ENCODE peak calls at places on chromosomes 13 and 19, in six cellular contexts. One of them, this sample, is unnamed.

GRCh38 chr13:102117175-102117830 is 284.5 kb downstream of the FGF14 start:
- DNase-seq in heart left ventricle: no peak
- DNase-seq in HEK293T: no peak
- DNase-seq in T follicular helper cell: no peak
- DNase-seq in astrocyte of the spinal cord: no peak
- DNase-seq in astrocyte of the cerebellum: no peak
- DNase-seq in this sample: no peak

GRCh38 chr19:5251096-5252065 is 89.2 kb downstream of the PTPRS start:
- DNase-seq in heart left ventricle: no peak
- DNase-seq in HEK293T: no peak
- DNase-seq in T follicular helper cell: no peak
- DNase-seq in astrocyte of the spinal cord: no peak
- DNase-seq in astrocyte of the cerebellum: no peak
- DNase-seq in this sample: no peak

GRCh38 chr19:31427857-31428256 is 78.6 kb upstream of the TSHZ3 start:
- DNase-seq in heart left ventricle: no peak
- DNase-seq in HEK293T: no peak
- DNase-seq in T follicular helper cell: no peak
- DNase-seq in astrocyte of the spinal cord: no peak
- DNase-seq in astrocyte of the cerebellum: no peak
- DNase-seq in this sample: no peak

GRCh38 chr19:43784251-43784980 is 3.6 kb upstream of the KCNN4 start:
- DNase-seq in heart left ventricle: peak
- DNase-seq in HEK293T: no peak
- DNase-seq in T follicular helper cell: peak
- DNase-seq in astrocyte of the spinal cord: peak
- DNase-seq in astrocyte of the cerebellum: peak
- DNase-seq in this sample: peak

GRCh38 chr13:95341441-95341840 is 40.2 kb upstream of the ABCC4 start:
- DNase-seq in heart left ventricle: no peak
- DNase-seq in HEK293T: no peak
- DNase-seq in T follicular helper cell: no peak
- DNase-seq in astrocyte of the spinal cord: no peak
- DNase-seq in astrocyte of the cerebellum: peak
- DNase-seq in this sample: no peak

GRCh38 chr13:28584873-28585317 is 74.0 kb upstream of the POMP start:
- DNase-seq in heart left ventricle: no peak
- DNase-seq in HEK293T: no peak
- DNase-seq in T follicular helper cell: no peak
- DNase-seq in astrocyte of the spinal cord: peak
- DNase-seq in astrocyte of the cerebellum: peak
- DNase-seq in this sample: no peak

GRCh38 chr13:88651531-88651930 is 980.4 kb downstream of the SLITRK5 start:
- DNase-seq in heart left ventricle: no peak
- DNase-seq in HEK293T: no peak
- DNase-seq in T follicular helper cell: no peak
- DNase-seq in astrocyte of the spinal cord: no peak
- DNase-seq in astrocyte of the cerebellum: no peak
- DNase-seq in this sample: no peak

GRCh38 chr13:94232956-94233355 is 246.5 kb downstream of the DCT start:
- DNase-seq in heart left ventricle: no peak
- DNase-seq in HEK293T: no peak
- DNase-seq in T follicular helper cell: no peak
- DNase-seq in astrocyte of the spinal cord: no peak
- DNase-seq in astrocyte of the cerebellum: no peak
- DNase-seq in this sample: no peak

GRCh38 chr19:55276720-55277430 is 3.0 kb downstream of the HSPBP1 start:
- DNase-seq in heart left ventricle: no peak
- DNase-seq in HEK293T: no peak
- DNase-seq in T follicular helper cell: no peak
- DNase-seq in astrocyte of the spinal cord: no peak
- DNase-seq in astrocyte of the cerebellum: no peak
- DNase-seq in this sample: no peak

GRCh38 chr13:71634605-71635443 is 232.2 kb downstream of the DACH1 start:
- DNase-seq in heart left ventricle: no peak
- DNase-seq in HEK293T: no peak
- DNase-seq in T follicular helper cell: no peak
- DNase-seq in astrocyte of the spinal cord: no peak
- DNase-seq in astrocyte of the cerebellum: no peak
- DNase-seq in this sample: no peak

GRCh38 chr19:37770985-37771384 is 8.4 kb downstream of the ZNF573 start:
- DNase-seq in heart left ventricle: no peak
- DNase-seq in HEK293T: no peak
- DNase-seq in T follicular helper cell: no peak
- DNase-seq in astrocyte of the spinal cord: no peak
- DNase-seq in astrocyte of the cerebellum: no peak
- DNase-seq in this sample: no peak

GRCh38 chr19:1425102-1425842 is 12.9 kb upstream of the RPS15 start:
- DNase-seq in heart left ventricle: no peak
- DNase-seq in HEK293T: no peak
- DNase-seq in T follicular helper cell: no peak
- DNase-seq in astrocyte of the spinal cord: peak
- DNase-seq in astrocyte of the cerebellum: no peak
- DNase-seq in this sample: no peak

GRCh38 chr13:109605846-109606245 is 180.5 kb downstream of the IRS2 start:
- DNase-seq in heart left ventricle: no peak
- DNase-seq in HEK293T: no peak
- DNase-seq in T follicular helper cell: no peak
- DNase-seq in astrocyte of the spinal cord: no peak
- DNase-seq in astrocyte of the cerebellum: no peak
- DNase-seq in this sample: no peak

GRCh38 chr13:28754698-28755545 is 36.2 kb upstream of the SLC46A3 start:
- DNase-seq in heart left ventricle: peak
- DNase-seq in HEK293T: no peak
- DNase-seq in T follicular helper cell: no peak
- DNase-seq in astrocyte of the spinal cord: peak
- DNase-seq in astrocyte of the cerebellum: no peak
- DNase-seq in this sample: no peak

GRCh38 chr19:36460046-36460445 is 29.3 kb downstream of the ZNF566 start:
- DNase-seq in heart left ventricle: no peak
- DNase-seq in HEK293T: no peak
- DNase-seq in T follicular helper cell: no peak
- DNase-seq in astrocyte of the spinal cord: peak
- DNase-seq in astrocyte of the cerebellum: no peak
- DNase-seq in this sample: no peak

GRCh38 chr19:41718761-41719160 is 10.3 kb downstream of the CEACAM5 start:
- DNase-seq in heart left ventricle: no peak
- DNase-seq in HEK293T: no peak
- DNase-seq in T follicular helper cell: no peak
- DNase-seq in astrocyte of the spinal cord: no peak
- DNase-seq in astrocyte of the cerebellum: no peak
- DNase-seq in this sample: no peak

GRCh38 chr19:45496349-45496953 is 396 bp downstream of the RTN2 start:
- DNase-seq in heart left ventricle: peak
- DNase-seq in HEK293T: peak
- DNase-seq in T follicular helper cell: no peak
- DNase-seq in astrocyte of the spinal cord: no peak
- DNase-seq in astrocyte of the cerebellum: no peak
- DNase-seq in this sample: no peak

GRCh38 chr19:13441810-13442512 is 64.3 kb downstream of the CACNA1A start:
- DNase-seq in heart left ventricle: no peak
- DNase-seq in HEK293T: peak
- DNase-seq in T follicular helper cell: peak
- DNase-seq in astrocyte of the spinal cord: peak
- DNase-seq in astrocyte of the cerebellum: peak
- DNase-seq in this sample: no peak

GRCh38 chr13:97107815-97108534 is 113.7 kb upstream of the OXGR1 start:
- DNase-seq in heart left ventricle: no peak
- DNase-seq in HEK293T: no peak
- DNase-seq in T follicular helper cell: no peak
- DNase-seq in astrocyte of the spinal cord: no peak
- DNase-seq in astrocyte of the cerebellum: no peak
- DNase-seq in this sample: no peak

GRCh38 chr19:7067716-7068115 is 1.8 kb upstream of the ZNF557 start:
- DNase-seq in heart left ventricle: no peak
- DNase-seq in HEK293T: no peak
- DNase-seq in T follicular helper cell: no peak
- DNase-seq in astrocyte of the spinal cord: no peak
- DNase-seq in astrocyte of the cerebellum: no peak
- DNase-seq in this sample: peak

GRCh38 chr13:31409678-31410356 is 210.0 kb downstream of the B3GLCT start:
- DNase-seq in heart left ventricle: no peak
- DNase-seq in HEK293T: no peak
- DNase-seq in T follicular helper cell: no peak
- DNase-seq in astrocyte of the spinal cord: peak
- DNase-seq in astrocyte of the cerebellum: peak
- DNase-seq in this sample: no peak

GRCh38 chr19:10474962-10475451 is 28.1 kb downstream of the KEAP1 start:
- DNase-seq in heart left ventricle: no peak
- DNase-seq in HEK293T: no peak
- DNase-seq in T follicular helper cell: no peak
- DNase-seq in astrocyte of the spinal cord: no peak
- DNase-seq in astrocyte of the cerebellum: no peak
- DNase-seq in this sample: no peak

GRCh38 chr13:112980441-112980840 is 11.4 kb downstream of the MCF2L start:
- DNase-seq in heart left ventricle: no peak
- DNase-seq in HEK293T: no peak
- DNase-seq in T follicular helper cell: no peak
- DNase-seq in astrocyte of the spinal cord: no peak
- DNase-seq in astrocyte of the cerebellum: no peak
- DNase-seq in this sample: no peak

GRCh38 chr13:75704942-75705320 is 68.8 kb downstream of the LMO7 start:
- DNase-seq in heart left ventricle: no peak
- DNase-seq in HEK293T: no peak
- DNase-seq in T follicular helper cell: no peak
- DNase-seq in astrocyte of the spinal cord: no peak
- DNase-seq in astrocyte of the cerebellum: no peak
- DNase-seq in this sample: no peak

GRCh38 chr13:111491021-111491420 is 170.6 kb downstream of the TEX29 start:
- DNase-seq in heart left ventricle: no peak
- DNase-seq in HEK293T: no peak
- DNase-seq in T follicular helper cell: no peak
- DNase-seq in astrocyte of the spinal cord: no peak
- DNase-seq in astrocyte of the cerebellum: no peak
- DNase-seq in this sample: no peak

GRCh38 chr13:84609716-84610115 is 727.4 kb upstream of the SLITRK1 start:
- DNase-seq in heart left ventricle: no peak
- DNase-seq in HEK293T: no peak
- DNase-seq in T follicular helper cell: no peak
- DNase-seq in astrocyte of the spinal cord: peak
- DNase-seq in astrocyte of the cerebellum: no peak
- DNase-seq in this sample: no peak